ENCODE peak calls at places on chromosome 6, in six cellular contexts. F, C, H, R, P and Q are unnamed samples.

GRCh38 chr6:44053760-44054556 is 73.3 kb downstream of the MRPL14 start:
- DNase-seq in F (no peak), C (no peak), H (no peak), R (peak), P (peak), Q (no peak)

GRCh38 chr6:116444991-116445566 is 16.1 kb upstream of the CALHM6 start:
- DNase-seq in F (no peak), C (peak), H (no peak), R (no peak), P (no peak), Q (no peak)

GRCh38 chr6:158575550-158575949 is 15.7 kb downstream of the TMEM181 start:
- DNase-seq in F (no peak), C (no peak), H (no peak), R (no peak), P (peak), Q (no peak)

GRCh38 chr6:53718597-53719460 is 53.3 kb upstream of the KLHL31 start:
- DNase-seq in F (no peak), C (peak), H (peak), R (peak), P (peak), Q (no peak)

GRCh38 chr6:56370127-56370540 is 122.8 kb upstream of the COL21A1 start:
- DNase-seq in F (peak), C (peak), H (no peak), R (peak), P (peak), Q (no peak)

GRCh38 chr6:167441653-167442644 is 117.1 kb downstream of the TTLL2 start:
- DNase-seq in F (no peak), C (no peak), H (no peak), R (no peak), P (peak), Q (no peak)

GRCh38 chr6:16487953-16488674 is 249.7 kb downstream of the GMPR start:
- DNase-seq in F (no peak), C (peak), H (no peak), R (no peak), P (no peak), Q (no peak)

GRCh38 chr6:127343753-127344659 is 597 bp upstream of the ECHDC1 start:
- DNase-seq in F (no peak), C (peak), H (peak), R (peak), P (peak), Q (no peak)

GRCh38 chr6:1893470-1894130 is 283.9 kb downstream of the FOXC1 start:
- DNase-seq in F (no peak), C (no peak), H (no peak), R (no peak), P (no peak), Q (no peak)

GRCh38 chr6:150880336-150880735 is 14.8 kb downstream of the MTHFD1L start:
- DNase-seq in F (no peak), C (no peak), H (no peak), R (no peak), P (no peak), Q (no peak)

GRCh38 chr6:32906539-32906938 is 34.3 kb downstream of the HLA-DMB start:
- DNase-seq in F (no peak), C (peak), H (no peak), R (no peak), P (peak), Q (no peak)

GRCh38 chr6:24879351-24879750 is 56.4 kb downstream of the RIPOR2 start:
- DNase-seq in F (no peak), C (no peak), H (no peak), R (no peak), P (no peak), Q (no peak)

GRCh38 chr6:90610671-90611542 is 24.0 kb upstream of the MAP3K7 start:
- DNase-seq in F (peak), C (peak), H (no peak), R (no peak), P (peak), Q (no peak)

GRCh38 chr6:45555981-45556771 is 178.4 kb upstream of the SUPT3H start:
- DNase-seq in F (peak), C (no peak), H (peak), R (no peak), P (peak), Q (no peak)

GRCh38 chr6:114839019-114839418 is 496.2 kb upstream of the HS3ST5 start:
- DNase-seq in F (no peak), C (no peak), H (no peak), R (no peak), P (no peak), Q (no peak)

GRCh38 chr6:163825033-163825432 is 410.5 kb downstream of the QKI start:
- DNase-seq in F (no peak), C (peak), H (no peak), R (peak), P (no peak), Q (no peak)

DNA sequence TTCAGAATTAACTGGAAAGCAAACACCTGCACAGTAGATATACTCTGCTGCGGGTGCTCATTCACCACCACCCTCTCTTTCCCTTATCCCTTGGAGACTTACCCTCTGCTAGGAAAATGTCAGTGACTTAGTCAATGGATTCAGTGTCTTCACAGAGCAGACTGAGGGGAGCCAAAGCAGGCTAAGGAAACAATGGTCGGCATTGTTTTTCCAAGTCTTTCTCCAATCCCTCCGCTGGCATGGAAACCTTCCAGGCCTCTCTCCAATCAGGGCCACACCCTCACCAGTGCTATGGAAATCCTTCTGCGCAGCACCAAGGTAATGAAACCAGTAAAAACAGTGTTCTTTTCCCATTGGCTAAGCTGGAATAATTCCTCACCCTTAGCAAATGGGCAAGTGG is 531.2 kb downstream of the TFAP2B start:
- DNase-seq in F (no peak), C (no peak), H (no peak), R (no peak), P (no peak), Q (no peak)
- TF ChIP-seq CTCF in F (no peak), C (no peak), H (no peak), R (no peak), P (no peak), Q (no peak)

GRCh38 chr6:79076881-79077641 is 993 bp downstream of the PHIP start:
- DNase-seq in F (peak), C (peak), H (peak), R (peak), P (peak), Q (peak)
- TF ChIP-seq CTCF in F (peak), C (no peak), H (no peak), R (no peak), P (no peak), Q (no peak)

GRCh38 chr6:157461000-157461915 is 80.3 kb downstream of the ZDHHC14 start:
- DNase-seq in F (no peak), C (no peak), H (peak), R (no peak), P (peak), Q (peak)
- TF ChIP-seq CTCF in F (no peak), C (no peak), H (no peak), R (no peak), P (no peak), Q (peak)

GRCh38 chr6:97497713-97498331 is 214.8 kb upstream of the MMS22L start:
- DNase-seq in F (peak), C (peak), H (peak), R (peak), P (peak), Q (no peak)

DNA sequence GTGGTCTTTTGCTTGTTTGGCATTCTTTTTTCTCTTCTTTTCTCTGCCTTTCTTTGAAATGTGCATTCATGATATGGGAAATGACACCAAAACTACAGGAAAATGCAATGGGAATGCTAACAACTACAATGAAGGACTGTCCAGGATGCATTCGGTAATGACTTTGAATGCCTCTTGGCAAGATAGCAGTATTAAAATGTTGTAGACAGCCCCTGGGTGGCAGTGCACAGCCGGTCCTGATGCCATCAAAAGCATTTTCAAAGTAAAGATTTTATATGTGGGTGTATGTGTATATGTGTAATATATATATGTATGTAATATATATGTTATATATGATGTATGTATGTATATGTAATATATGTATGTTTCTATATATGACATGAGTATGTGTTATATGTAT is 218.9 kb upstream of the MMS22L start:
- DNase-seq in F (no peak), C (no peak), H (no peak), R (no peak), P (no peak), Q (no peak)
- TF ChIP-seq CTCF in F (no peak), C (peak), H (no peak), R (no peak), P (no peak), Q (no peak)

GRCh38 chr6:3776881-3777507 is 25.5 kb upstream of the PXDC1 start:
- DNase-seq in F (no peak), C (no peak), H (no peak), R (no peak), P (no peak), Q (no peak)
- TF ChIP-seq CTCF in F (no peak), C (peak), H (peak), R (no peak), P (no peak), Q (no peak)

DNA sequence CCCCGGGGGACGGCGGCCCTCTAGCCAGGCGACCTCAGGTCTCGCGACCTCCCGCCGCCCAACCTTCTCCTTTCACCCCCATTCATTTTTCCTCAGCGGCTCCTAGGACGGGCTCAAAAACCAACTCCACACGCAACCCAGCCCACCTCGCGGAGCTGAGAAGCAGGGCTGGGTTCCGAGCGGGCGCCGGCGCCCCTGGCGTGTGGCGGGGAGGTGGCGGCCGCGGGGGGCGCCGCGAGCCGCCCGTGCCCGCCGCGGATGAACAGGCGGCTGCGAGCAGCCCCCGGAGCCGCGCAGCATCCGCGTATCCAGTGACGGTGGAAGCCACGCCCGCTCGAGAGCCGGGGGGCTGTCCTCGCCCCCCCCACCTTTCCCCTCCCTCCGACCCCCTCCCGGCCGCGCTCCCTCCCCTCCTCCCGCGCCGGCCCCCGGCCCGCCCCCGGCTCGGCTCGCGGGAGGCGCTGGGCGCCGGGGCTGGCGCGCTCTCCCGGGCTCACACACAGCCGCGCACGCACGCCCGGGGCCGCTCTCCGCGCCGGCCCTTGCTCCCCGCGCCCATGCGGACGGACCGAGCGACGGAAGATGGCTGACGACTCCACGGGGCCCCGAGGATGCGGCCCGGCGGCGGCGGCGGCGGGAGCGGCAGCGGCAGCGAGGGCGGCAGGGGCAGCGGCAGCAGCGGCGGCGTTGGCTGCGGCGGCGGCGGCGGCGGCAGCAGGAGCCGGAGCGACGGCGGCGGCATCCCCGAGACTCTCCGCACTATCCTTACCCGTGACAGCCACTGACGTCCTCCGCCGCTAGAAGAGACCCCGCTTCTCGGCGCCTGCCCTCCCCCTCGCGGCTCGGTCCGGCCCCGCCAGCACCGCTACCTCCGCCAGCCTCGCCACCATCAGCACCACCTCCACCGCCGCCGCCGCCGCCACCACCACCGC is at the start of gene SOBP:
- DNase-seq in F (peak), C (peak), H (no peak), R (no peak), P (peak), Q (peak)
- TF ChIP-seq CTCF in F (peak), C (no peak), H (no peak), R (no peak), P (no peak), Q (no peak)

DNA sequence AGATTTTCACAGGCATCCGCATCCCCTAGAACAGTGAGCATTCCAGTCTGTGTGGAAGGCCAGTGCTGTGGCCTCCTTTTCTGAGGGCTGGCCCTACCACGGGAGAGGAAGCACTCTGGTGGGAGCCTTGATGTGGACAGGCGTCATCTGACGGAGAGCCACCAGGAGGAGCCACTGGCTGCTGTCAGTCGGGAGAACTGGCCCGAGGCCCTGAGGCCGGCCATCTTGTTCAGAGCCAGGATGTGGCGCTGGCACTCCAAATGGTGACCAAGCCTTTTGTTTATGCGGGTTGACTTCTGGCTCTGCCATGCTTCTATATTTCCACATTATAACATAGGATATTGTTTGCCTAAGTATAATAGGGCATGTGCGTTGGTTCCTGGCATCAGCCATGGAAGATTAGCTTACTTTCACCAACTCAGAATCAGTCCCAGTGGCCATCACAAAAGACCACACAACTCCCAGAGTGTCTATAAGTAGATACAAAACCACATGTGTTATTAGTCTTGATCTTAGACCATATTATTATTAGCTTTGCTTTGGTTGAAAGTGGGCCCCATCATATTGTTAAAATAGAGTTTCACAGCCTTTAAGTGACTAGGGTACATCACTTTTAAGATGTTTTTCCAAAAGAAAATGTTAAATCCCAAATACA is 273.9 kb upstream of the TAB2 start:
- DNase-seq in F (no peak), C (no peak), H (no peak), R (peak), P (no peak), Q (no peak)
- TF ChIP-seq CTCF in F (peak), C (peak), H (peak), R (peak), P (peak), Q (no peak)

DNA sequence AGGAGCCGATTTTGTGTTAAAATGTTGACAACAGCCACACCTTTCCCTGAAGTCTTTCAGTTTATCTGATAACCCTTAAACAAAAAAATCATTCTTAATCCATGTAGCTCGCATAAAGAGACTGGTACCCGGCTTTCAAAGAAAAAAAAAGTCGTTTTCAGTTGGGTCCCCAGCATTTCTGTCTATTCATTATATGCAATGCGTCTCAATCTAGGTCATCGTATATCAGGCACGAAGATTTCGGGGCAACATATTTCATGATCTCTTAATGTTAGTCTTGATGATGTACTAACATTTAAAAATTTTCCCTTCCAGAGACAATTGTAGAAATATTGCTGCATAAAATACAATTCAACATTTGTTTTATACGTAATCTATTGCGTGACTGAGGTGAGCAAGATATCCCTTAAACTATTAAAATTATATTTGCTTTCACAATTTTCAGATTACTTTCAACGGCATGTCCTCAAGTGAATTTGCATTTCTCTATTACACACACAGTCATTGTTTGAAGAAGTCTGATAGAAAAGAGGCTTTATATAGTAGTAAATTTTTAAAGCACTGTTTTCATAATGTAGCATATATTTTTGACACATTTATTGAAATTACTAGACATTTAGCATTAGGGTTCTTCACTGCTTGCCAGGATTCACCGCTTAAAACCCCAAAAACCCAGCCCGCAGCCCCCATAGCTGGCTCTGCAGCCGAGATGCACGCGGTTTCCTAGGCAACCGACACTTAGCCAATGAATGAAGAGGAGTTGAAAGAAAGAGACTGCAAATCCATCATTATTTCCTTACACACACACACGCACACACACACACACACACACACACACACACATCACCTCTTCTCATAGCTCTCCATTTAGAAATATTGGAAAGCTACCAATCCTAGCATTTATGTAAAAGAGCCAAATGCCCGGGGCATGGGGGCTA is 3.1 kb upstream of the TUBB2B start:
- DNase-seq in F (no peak), C (no peak), H (no peak), R (no peak), P (peak), Q (no peak)
- TF ChIP-seq CTCF in F (no peak), C (no peak), H (no peak), R (no peak), P (no peak), Q (no peak)

DNA sequence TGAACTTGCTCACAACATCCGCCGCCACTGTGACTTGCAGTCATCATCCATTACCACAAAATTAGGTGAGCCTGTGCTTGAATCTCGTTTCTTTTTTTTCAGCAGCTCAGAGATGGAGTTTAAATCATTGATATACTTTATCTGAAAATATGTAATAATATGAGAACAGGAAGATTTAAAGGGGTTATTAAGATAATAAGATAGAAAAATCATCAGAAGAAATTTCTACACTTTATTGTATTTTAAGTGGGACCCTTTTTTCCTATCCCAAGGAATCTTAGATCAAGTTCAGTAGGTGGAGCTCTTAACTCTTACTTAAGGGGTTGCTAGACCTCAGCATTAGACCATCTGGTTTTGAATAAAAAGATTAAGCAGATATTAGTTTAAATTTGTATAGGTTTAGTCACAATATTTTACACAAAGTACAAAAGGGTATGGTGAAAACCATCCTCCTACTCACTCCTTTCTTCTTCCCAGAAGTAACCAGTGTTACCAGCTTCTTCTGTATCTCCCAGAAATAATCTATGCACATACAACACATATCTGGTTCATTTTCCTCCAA is 9.4 kb upstream of the NCOA7 start:
- DNase-seq in F (no peak), C (no peak), H (no peak), R (no peak), P (no peak), Q (no peak)
- TF ChIP-seq CTCF in F (no peak), C (no peak), H (peak), R (no peak), P (no peak), Q (no peak)